ENCODE peak calls at places on chromosomes 6 and 20, in ten cellular contexts. R, T, H, F, Z, P, O, K, L and S are unnamed samples.

GRCh38 chr6:149130093-149130872 is 187.2 kb upstream of the TAB2 start:
- DNase-seq in R (peak; percentile 34), T (no peak), F (no peak), K (peak; percentile 58), O (no peak), P (peak; percentile 40), L (no peak), H (no peak), Z (no peak), S (no peak)

GRCh38 chr6:138537090-138537489 is 37.8 kb upstream of the NHSL1 start:
- DNase-seq in O (no peak), Z (no peak), R (peak; percentile 88), H (no peak), T (peak; percentile 83), K (no peak), F (no peak), P (no peak), L (no peak), S (no peak)

GRCh38 chr6:32940656-32941411 is at the start of gene HLA-DMB:
- DNase-seq in H (peak; percentile 80), Z (peak; percentile 35), K (peak; percentile 82), R (peak; percentile 72), F (no peak), P (peak; percentile 89), L (peak; percentile 75), T (peak; percentile 77), O (peak; percentile 29), S (peak; percentile 83)

GRCh38 chr6:93416575-93417420 is 2.6 kb downstream of the EPHA7 start:
- DNase-seq in O (no peak), P (peak; percentile 78), Z (no peak), L (no peak), R (peak; percentile 12), K (peak; percentile 8), H (no peak), T (peak; percentile 12), F (peak; percentile 20), S (peak; percentile 57)

GRCh38 chr20:1263853-1264252 is 2.2 kb upstream of the SNPH start:
- DNase-seq in O (no peak), L (no peak), R (peak; percentile 34), K (no peak), P (no peak), T (peak; percentile 35), Z (no peak), H (no peak), F (no peak), S (no peak)

GRCh38 chr6:46507426-46507825 is 16.2 kb upstream of the RCAN2 start:
- DNase-seq in L (no peak), P (no peak), O (no peak), T (no peak), H (no peak), F (no peak), Z (no peak), R (no peak), K (no peak), S (no peak)

GRCh38 chr6:1619666-1620503 is 10.2 kb downstream of the FOXC1 start:
- DNase-seq in K (no peak), Z (no peak), F (no peak), H (no peak), L (no peak), P (no peak), T (no peak), O (no peak), R (peak; percentile 47), S (no peak)

GRCh38 chr20:23362392-23363256 is 642 bp downstream of the GZF1 start:
- DNase-seq in F (no peak), Z (no peak), L (no peak), P (peak; percentile 76), K (peak; percentile 31), R (peak; percentile 13), O (no peak), H (peak; percentile 50), T (peak; percentile 34), S (peak; percentile 65)

GRCh38 chr20:2804921-2805681 is 4.7 kb upstream of the CPXM1 start:
- DNase-seq in Z (no peak), L (no peak), F (no peak), T (peak; percentile 15), P (no peak), K (no peak), O (no peak), R (peak; percentile 19), H (no peak), S (no peak)

GRCh38 chr20:8005033-8005432 is 14.5 kb downstream of the TMX4 start:
- DNase-seq in K (no peak), T (no peak), O (no peak), F (no peak), L (no peak), H (no peak), P (no peak), R (no peak), Z (no peak), S (no peak)

GRCh38 chr20:25220810-25221591 is 25.5 kb downstream of the ENTPD6 start:
- DNase-seq in R (no peak), O (no peak), P (no peak), H (peak; percentile 83), Z (no peak), T (no peak), L (no peak), F (no peak), K (no peak), S (no peak)

DNA sequence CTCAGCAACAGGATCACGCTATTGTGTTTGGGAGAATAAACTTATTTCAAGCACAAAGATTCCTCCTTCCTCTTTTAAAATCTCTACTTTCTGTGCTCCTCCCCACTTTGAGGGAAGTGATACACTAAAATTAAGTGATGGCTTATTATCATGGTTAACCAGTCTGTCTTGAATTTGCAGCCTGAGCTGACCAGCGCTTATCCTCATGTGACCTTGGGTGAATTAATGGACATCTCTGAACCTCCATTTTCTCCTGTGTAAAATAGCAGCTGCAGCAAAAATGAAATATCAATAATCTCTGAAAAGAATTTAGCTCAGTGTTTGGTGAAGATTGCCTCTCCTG is 222.6 kb downstream of the BCAS1 start:
- DNase-seq in L (no peak), O (no peak), F (no peak), K (no peak), R (no peak), T (no peak), P (no peak), H (no peak), Z (no peak), S (no peak)
- H3K4me3 ChIP-seq in L (no peak overlapping the region), O (no peak overlapping the region), F (no peak overlapping the region), K (no peak overlapping the region), R (no peak overlapping the region), T (no peak overlapping the region), P (no peak overlapping the region), H (no peak overlapping the region), Z (no peak overlapping the region), S (no peak overlapping the region)

GRCh38 chr20:37757550-37757949 is 63.7 kb downstream of the CTNNBL1 start:
- DNase-seq in P (peak; percentile 16), T (no peak), K (no peak), Z (no peak), O (no peak), H (no peak), R (no peak), L (no peak), F (no peak), S (no peak)
- TF ChIP-seq CTCF in P (no peak), T (no peak), K (peak; percentile 20), Z (peak; percentile 38), O (no peak), H (no peak), R (no peak), L (no peak), F (no peak), S (no peak)

GRCh38 chr6:4401408-4402367 is 266.3 kb upstream of the ECI2 start:
- DNase-seq in P (no peak), H (no peak), K (peak; percentile 89), F (peak; percentile 21), O (no peak), R (peak; percentile 52), L (no peak), Z (no peak), T (no peak), S (no peak)

GRCh38 chr6:4403023-4403752 is 267.8 kb upstream of the ECI2 start:
- DNase-seq in L (no peak), P (no peak), Z (no peak), H (no peak), T (no peak), O (no peak), F (no peak), K (no peak), R (no peak), S (no peak)

GRCh38 chr6:4403828-4404227 is 268.5 kb upstream of the ECI2 start:
- DNase-seq in K (no peak), F (no peak), O (no peak), L (no peak), Z (no peak), T (peak; percentile 37), H (no peak), P (no peak), R (no peak), S (no peak)

GRCh38 chr6:4404410-4404809 is 269.0 kb upstream of the ECI2 start:
- DNase-seq in L (no peak), O (no peak), F (no peak), R (no peak), Z (no peak), H (no peak), P (no peak), K (no peak), T (no peak), S (no peak)

DNA sequence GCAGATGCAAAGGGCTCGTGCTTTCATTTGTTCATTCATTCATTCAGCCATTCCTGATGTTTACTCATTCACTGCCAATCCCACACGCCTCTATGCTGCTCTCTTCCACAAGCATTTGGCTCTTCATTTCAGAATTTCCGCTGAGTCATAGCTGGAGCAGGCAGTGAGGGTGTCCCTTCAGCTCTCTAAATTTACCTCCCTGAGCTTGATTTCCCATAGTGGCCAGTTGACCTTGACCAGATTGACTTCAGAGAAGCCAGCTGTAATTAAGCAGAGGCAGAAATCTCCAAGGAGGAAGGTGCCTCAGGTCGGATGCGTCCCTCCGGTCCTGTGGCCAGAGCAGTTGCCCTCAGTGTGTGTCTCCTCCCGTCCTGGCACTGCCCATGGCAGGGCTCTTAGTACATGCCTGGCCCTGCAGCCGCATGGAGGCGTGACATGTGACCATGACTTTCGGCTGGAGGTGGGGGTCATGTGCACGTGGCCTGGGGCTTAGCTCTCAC is 267.2 kb upstream of the ECI2 start:
- DNase-seq in T (peak; percentile 92), P (peak; percentile 65), L (no peak), K (peak; percentile 93), Z (peak; percentile 44), R (peak; percentile 88), O (peak; percentile 39), H (peak; percentile 10), F (no peak), S (no peak)
- H3K4me3 ChIP-seq in T (no peak overlapping the region), P (no peak overlapping the region), L (no peak overlapping the region), K (no peak overlapping the region), Z (no peak overlapping the region), R (no peak overlapping the region), O (no peak overlapping the region), H (no peak overlapping the region), F (no peak overlapping the region), S (no peak overlapping the region)

DNA sequence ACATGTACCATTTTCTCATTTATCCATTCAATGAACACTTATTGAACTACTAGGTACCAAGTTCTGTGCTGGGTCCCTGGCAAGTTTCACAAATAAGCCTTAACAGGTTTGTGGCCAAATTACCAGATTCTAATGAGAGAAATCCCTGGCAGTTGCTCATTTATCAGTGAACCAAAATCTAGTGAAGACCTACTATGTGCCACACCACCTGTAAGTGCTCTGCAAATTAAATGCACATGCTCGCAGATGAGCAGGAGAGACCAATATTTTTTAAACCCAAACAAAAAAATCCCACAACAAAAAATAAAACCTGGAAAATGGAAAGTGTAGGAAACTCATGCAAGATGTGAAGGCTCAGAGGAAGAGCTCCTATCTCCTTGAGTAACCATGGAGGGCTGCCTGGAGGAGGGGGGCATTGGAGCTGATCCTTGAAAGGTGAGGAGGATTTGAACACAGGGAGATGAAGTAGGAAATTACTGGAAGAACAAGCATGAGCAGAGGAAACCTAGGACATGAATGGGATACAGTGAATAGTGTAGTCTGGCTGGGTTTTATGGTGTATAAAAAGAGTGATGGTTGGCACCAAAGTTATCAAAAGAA is 48.9 kb downstream of the CDH22 start:
- DNase-seq in T (no peak), K (no peak), P (no peak), O (no peak), L (no peak), Z (no peak), R (no peak), H (no peak), F (no peak), S (no peak)
- TF ChIP-seq CTCF in T (no peak), K (no peak), P (no peak), O (no peak), L (no peak), Z (no peak), R (no peak), H (no peak), F (no peak), S (no peak)